ENCODE peak calls at places on chromosome 17, in four cellular contexts. M is H1, W is HepG2, R is GM12878. V is an unnamed sample.

GRCh38 chr17:29567362-29568330 is 809 bp upstream of the ABHD15 start:
- DNase-seq in M (no peak), W (peak; percentile 47), R (no peak), V (peak; percentile 85)

GRCh38 chr17:16085066-16085699 is 85.6 kb downstream of the TTC19 start:
- DNase-seq in M (no peak), W (no peak), R (no peak), V (no peak)

GRCh38 chr17:307741-308507 is 44.7 kb downstream of the RPH3AL start:
- DNase-seq in M (no peak), W (no peak), R (no peak), V (no peak)

GRCh38 chr17:49456172-49456965 is 38.7 kb upstream of the NGFR start:
- DNase-seq in M (no peak), W (no peak), R (no peak), V (no peak)

GRCh38 chr17:83083368-83084201 is 4.2 kb downstream of the METRNL start:
- DNase-seq in M (peak; percentile 56), W (no peak), R (no peak), V (peak; percentile 94)

GRCh38 chr17:42289863-42290165 is 1.5 kb downstream of the STAT5A start:
- DNase-seq in M (no peak), W (no peak), R (no peak), V (no peak)

GRCh38 chr17:37170881-37171460 is 204.8 kb upstream of the C17orf78 start:
- DNase-seq in M (peak; percentile 17), W (no peak), R (no peak), V (no peak)

GRCh38 chr17:64240741-64241347 is 22.2 kb downstream of the TEX2 start:
- DNase-seq in M (no peak), W (no peak), R (no peak), V (no peak)

GRCh38 chr17:40615295-40615988 is 32.2 kb downstream of the SMARCE1 start:
- DNase-seq in M (peak; percentile 49), W (peak; percentile 76), R (peak; percentile 93), V (peak; percentile 95)

GRCh38 chr17:38315497-38315896 is 18.5 kb downstream of the MRPL45 start:
- DNase-seq in M (no peak), W (no peak), R (no peak), V (no peak)

GRCh38 chr17:47276444-47276843 is 22.8 kb downstream of the ITGB3 start:
- DNase-seq in M (no peak), W (no peak), R (no peak), V (no peak)

GRCh38 chr17:78176548-78177025 is 8.2 kb downstream of the SYNGR2 start:
- DNase-seq in M (no peak), W (no peak), R (no peak), V (peak; percentile 60)

GRCh38 chr17:39738568-39738901 is 797 bp downstream of the GRB7 start:
- DNase-seq in M (no peak), W (peak; percentile 50), R (no peak), V (no peak)

GRCh38 chr17:75433223-75433622 is 23.2 kb upstream of the TMEM94 start:
- DNase-seq in M (no peak), W (no peak), R (no peak), V (no peak)
- TF ChIP-seq JUND in M (no peak), W (no peak), R (no peak), V (no peak)

GRCh38 chr17:69235338-69236058 is 6.9 kb upstream of the ABCA10 start:
- DNase-seq in M (peak; percentile 57), W (peak; percentile 88), R (peak; percentile 79), V (peak; percentile 42)
- TF ChIP-seq JUND in M (no peak), W (no peak), R (no peak), V (no peak)

GRCh38 chr17:80760501-80760900 is 215.9 kb downstream of the RPTOR start:
- DNase-seq in M (no peak), W (no peak), R (peak; percentile 40), V (peak; percentile 95)

GRCh38 chr17:80762076-80762475 is 217.4 kb downstream of the RPTOR start:
- DNase-seq in M (no peak), W (no peak), R (no peak), V (no peak)

GRCh38 chr17:80761421-80761871 is 216.8 kb downstream of the RPTOR start:
- DNase-seq in M (no peak), W (no peak), R (no peak), V (no peak)

GRCh38 chr17:80755650-80756405 is 211.2 kb downstream of the RPTOR start:
- DNase-seq in M (no peak), W (no peak), R (no peak), V (no peak)

DNA sequence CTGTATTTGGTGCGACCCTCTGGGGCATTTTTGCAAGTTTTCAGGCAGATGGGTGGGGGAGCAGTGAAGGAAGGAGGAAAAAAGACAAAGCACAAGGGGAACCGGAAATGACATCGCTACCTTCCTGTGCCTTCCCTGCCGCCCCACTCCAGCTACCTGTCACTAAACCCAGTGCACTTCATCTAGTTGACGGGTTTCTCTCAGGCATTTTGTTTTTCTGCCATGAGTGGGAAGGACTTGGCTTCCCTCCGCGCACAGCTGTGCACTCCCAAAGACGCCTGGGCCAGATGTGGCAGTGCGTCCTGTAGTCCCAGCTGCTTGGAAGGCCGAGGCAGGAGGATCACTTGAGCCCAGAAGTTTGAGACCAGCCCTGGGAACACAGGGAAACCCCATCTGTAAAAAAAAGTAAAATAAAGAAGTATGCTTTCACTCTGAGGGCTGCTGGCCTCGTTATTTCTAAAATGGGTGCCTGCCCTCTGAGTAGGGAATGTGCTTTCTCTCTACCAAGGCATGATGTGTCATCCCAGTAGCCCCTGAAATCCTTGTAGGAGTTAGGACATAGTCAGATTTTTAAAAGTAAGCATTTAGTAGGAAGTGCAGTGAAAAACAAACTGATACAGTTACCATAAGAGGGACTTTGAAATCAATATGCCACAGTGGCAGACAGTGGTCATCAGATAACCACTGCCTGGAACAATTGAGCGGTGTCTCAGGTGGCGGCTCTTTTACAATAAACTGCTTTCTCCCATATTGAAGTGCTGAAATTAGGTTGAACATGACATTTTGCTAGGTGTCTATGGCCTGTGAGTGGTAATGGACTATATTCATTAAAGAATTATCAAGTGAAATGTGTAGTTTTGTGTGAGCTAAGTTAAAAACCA is 214.4 kb downstream of the RPTOR start:
- DNase-seq in M (no peak), W (peak; percentile 29), R (no peak), V (no peak)
- TF ChIP-seq JUND in M (no peak), W (no peak), R (no peak), V (no peak)

DNA sequence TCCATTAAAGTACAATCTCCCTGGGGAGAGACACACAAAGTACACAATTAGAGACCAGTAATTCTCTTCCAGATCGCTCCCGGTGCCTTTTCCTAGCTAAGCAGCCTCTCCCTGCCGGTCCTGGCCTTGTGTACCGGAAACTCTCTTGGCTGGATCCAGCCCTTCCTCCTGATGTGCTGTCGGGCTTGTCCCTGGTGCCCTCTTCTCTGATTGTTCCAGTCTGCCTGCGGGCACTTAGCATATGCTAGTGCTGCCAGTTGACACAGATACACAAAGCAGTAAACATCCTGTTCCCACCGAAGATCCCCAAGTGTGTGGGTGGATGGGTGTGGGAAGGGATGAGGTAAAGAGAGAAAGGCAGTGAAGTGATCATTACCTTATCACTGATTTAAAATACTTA is 9.7 kb downstream of the HS3ST3B1 start:
- DNase-seq in M (no peak), W (no peak), R (no peak), V (no peak)
- TF ChIP-seq JUND in M (no peak), W (no peak), R (no peak), V (no peak)

DNA sequence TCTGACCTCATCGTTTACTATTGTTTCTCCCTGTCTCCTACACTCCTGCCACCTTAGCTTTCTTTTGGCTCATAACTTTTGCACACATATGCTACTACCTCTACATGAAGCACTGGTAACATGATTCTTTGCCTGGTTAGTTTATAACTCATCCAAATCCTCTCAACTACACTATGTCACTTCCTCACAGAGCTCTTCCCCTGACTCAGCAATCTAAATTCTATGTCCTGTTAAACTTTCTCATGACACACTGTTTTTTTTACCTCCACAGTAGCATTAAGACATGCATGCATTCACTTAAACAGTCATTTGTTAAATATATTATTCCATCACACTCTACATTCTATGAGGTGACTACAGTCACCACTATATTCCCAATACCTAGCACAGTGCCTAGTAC is 19.7 kb downstream of the APPBP2 start:
- DNase-seq in M (no peak), W (peak; percentile 9), R (no peak), V (no peak)
- TF ChIP-seq JUND in M (no peak), W (no peak), R (no peak), V (no peak)

GRCh38 chr17:61474235-61474927 is 22.2 kb downstream of the TBX4 start:
- DNase-seq in M (no peak), W (no peak), R (no peak), V (no peak)

GRCh38 chr17:61475726-61476125 is 23.5 kb downstream of the TBX4 start:
- DNase-seq in M (no peak), W (no peak), R (no peak), V (no peak)

GRCh38 chr17:61476476-61477203 is 24.4 kb downstream of the TBX4 start:
- DNase-seq in M (no peak), W (no peak), R (no peak), V (no peak)

GRCh38 chr17:61477204-61477834 is 25.1 kb downstream of the TBX4 start:
- DNase-seq in M (no peak), W (no peak), R (no peak), V (no peak)

GRCh38 chr17:61474934-61475333 is 22.7 kb downstream of the TBX4 start:
- DNase-seq in M (no peak), W (no peak), R (no peak), V (no peak)
- TF ChIP-seq JUND in M (no peak), W (no peak), R (no peak), V (no peak)

GRCh38 chr17:34151081-34151480 is 104.0 kb upstream of the CCL2 start:
- DNase-seq in M (no peak), W (no peak), R (no peak), V (no peak)

DNA sequence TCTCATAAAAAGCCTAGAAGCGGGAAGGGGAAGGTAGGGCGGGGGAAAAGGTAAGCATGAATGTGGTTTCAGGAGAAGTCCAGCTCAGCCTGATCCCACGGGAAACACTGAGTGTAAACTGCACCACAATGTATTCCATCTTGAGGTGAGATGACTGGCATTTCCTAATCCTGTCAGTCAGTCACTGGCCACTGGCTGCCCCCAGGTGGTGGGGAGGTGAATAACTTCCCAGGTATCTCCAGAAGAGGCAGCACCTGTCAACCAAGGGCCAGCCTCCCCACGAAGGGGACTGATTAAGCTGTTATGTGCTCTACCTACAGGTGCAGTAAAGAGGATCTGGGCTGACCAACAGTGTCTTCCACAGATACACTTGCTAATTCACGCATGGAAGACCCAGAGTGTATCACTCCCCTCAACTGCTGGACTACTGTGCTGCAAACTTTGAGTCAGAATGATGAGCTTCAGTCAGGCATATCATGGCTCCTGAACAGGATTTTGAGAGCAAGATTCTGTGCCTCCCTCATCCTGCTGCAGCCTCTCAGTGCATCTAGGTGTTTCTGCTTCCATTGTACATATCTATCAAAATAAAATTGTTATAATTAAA is 108.5 kb upstream of the CCL2 start:
- DNase-seq in M (no peak), W (peak; percentile 43), R (no peak), V (peak; percentile 60)
- TF ChIP-seq JUND in M (no peak), W (no peak), R (no peak), V (no peak)

V was measured in T47D.